ENCODE peak calls at places on chromosomes 11 and 22, in nine cellular contexts. One of them, this sample, is unnamed.

GRCh38 chr11:63945482-63946163 is 6.8 kb downstream of the NAA40 start:
- DNase-seq in SJSA1: peak
- DNase-seq in Right ventricle myocardium superior: peak
- DNase-seq in bronchial epithelial cell: peak
- DNase-seq in activated CD4-positive, alpha-beta T cell treated with anti-CD3 and anti-CD28 coated beads, Interleukin-2, amount 50 U/mL, for 1 hour: peak
- DNase-seq in EL: peak
- DNase-seq in left colon: peak
- DNase-seq in stimulated activated effector memory CD8-positive, alpha-beta T cell treated with anti-CD3 and anti-CD28 coated beads, Interleukin-12 subunit alpha, Interleukin-12 subunit beta, amount 100 ng/mL, for 72 hours: peak
- DNase-seq in spleen: no peak
- DNase-seq in this sample: peak

GRCh38 chr11:117187007-117187406 is 8.5 kb downstream of the SIDT2 start:
- DNase-seq in EL: no peak
- DNase-seq in bronchial epithelial cell: no peak
- DNase-seq in Right ventricle myocardium superior: no peak
- DNase-seq in SJSA1: no peak
- DNase-seq in activated CD4-positive, alpha-beta T cell treated with anti-CD3 and anti-CD28 coated beads, Interleukin-2, amount 50 U/mL, for 1 hour: no peak
- DNase-seq in stimulated activated effector memory CD8-positive, alpha-beta T cell treated with anti-CD3 and anti-CD28 coated beads, Interleukin-12 subunit alpha, Interleukin-12 subunit beta, amount 100 ng/mL, for 72 hours: no peak
- DNase-seq in spleen: no peak
- DNase-seq in left colon: no peak
- DNase-seq in this sample: no peak

GRCh38 chr11:128582496-128583366 is 4.6 kb downstream of the ETS1 start:
- DNase-seq in EL: peak
- DNase-seq in bronchial epithelial cell: peak
- DNase-seq in SJSA1: peak
- DNase-seq in spleen: no peak
- DNase-seq in Right ventricle myocardium superior: peak
- DNase-seq in left colon: no peak
- DNase-seq in activated CD4-positive, alpha-beta T cell treated with anti-CD3 and anti-CD28 coated beads, Interleukin-2, amount 50 U/mL, for 1 hour: no peak
- DNase-seq in stimulated activated effector memory CD8-positive, alpha-beta T cell treated with anti-CD3 and anti-CD28 coated beads, Interleukin-12 subunit alpha, Interleukin-12 subunit beta, amount 100 ng/mL, for 72 hours: no peak
- DNase-seq in this sample: no peak

GRCh38 chr11:117180020-117180419 is 1.5 kb downstream of the SIDT2 start:
- DNase-seq in left colon: no peak
- DNase-seq in spleen: no peak
- DNase-seq in SJSA1: no peak
- DNase-seq in stimulated activated effector memory CD8-positive, alpha-beta T cell treated with anti-CD3 and anti-CD28 coated beads, Interleukin-12 subunit alpha, Interleukin-12 subunit beta, amount 100 ng/mL, for 72 hours: no peak
- DNase-seq in activated CD4-positive, alpha-beta T cell treated with anti-CD3 and anti-CD28 coated beads, Interleukin-2, amount 50 U/mL, for 1 hour: no peak
- DNase-seq in EL: peak
- DNase-seq in Right ventricle myocardium superior: no peak
- DNase-seq in bronchial epithelial cell: no peak
- DNase-seq in this sample: no peak

GRCh38 chr11:43718373-43718772 is 37.8 kb downstream of the HSD17B12 start:
- DNase-seq in spleen: no peak
- DNase-seq in Right ventricle myocardium superior: no peak
- DNase-seq in left colon: no peak
- DNase-seq in stimulated activated effector memory CD8-positive, alpha-beta T cell treated with anti-CD3 and anti-CD28 coated beads, Interleukin-12 subunit alpha, Interleukin-12 subunit beta, amount 100 ng/mL, for 72 hours: no peak
- DNase-seq in activated CD4-positive, alpha-beta T cell treated with anti-CD3 and anti-CD28 coated beads, Interleukin-2, amount 50 U/mL, for 1 hour: no peak
- DNase-seq in bronchial epithelial cell: no peak
- DNase-seq in SJSA1: no peak
- DNase-seq in EL: no peak
- DNase-seq in this sample: no peak

GRCh38 chr11:110097459-110098012 is 4.3 kb downstream of the ZC3H12C start:
- DNase-seq in bronchial epithelial cell: no peak
- DNase-seq in activated CD4-positive, alpha-beta T cell treated with anti-CD3 and anti-CD28 coated beads, Interleukin-2, amount 50 U/mL, for 1 hour: no peak
- DNase-seq in left colon: no peak
- DNase-seq in Right ventricle myocardium superior: no peak
- DNase-seq in stimulated activated effector memory CD8-positive, alpha-beta T cell treated with anti-CD3 and anti-CD28 coated beads, Interleukin-12 subunit alpha, Interleukin-12 subunit beta, amount 100 ng/mL, for 72 hours: no peak
- DNase-seq in EL: peak
- DNase-seq in SJSA1: no peak
- DNase-seq in spleen: no peak
- DNase-seq in this sample: no peak

GRCh38 chr22:27204280-27204679 is 546.9 kb downstream of the MIAT start:
- DNase-seq in bronchial epithelial cell: no peak
- DNase-seq in stimulated activated effector memory CD8-positive, alpha-beta T cell treated with anti-CD3 and anti-CD28 coated beads, Interleukin-12 subunit alpha, Interleukin-12 subunit beta, amount 100 ng/mL, for 72 hours: no peak
- DNase-seq in EL: no peak
- DNase-seq in Right ventricle myocardium superior: no peak
- DNase-seq in left colon: no peak
- DNase-seq in activated CD4-positive, alpha-beta T cell treated with anti-CD3 and anti-CD28 coated beads, Interleukin-2, amount 50 U/mL, for 1 hour: no peak
- DNase-seq in spleen: no peak
- DNase-seq in SJSA1: no peak
- DNase-seq in this sample: no peak

GRCh38 chr11:81444306-81444705 is 1289.4 kb downstream of the FAM181B start:
- DNase-seq in EL: no peak
- DNase-seq in left colon: no peak
- DNase-seq in activated CD4-positive, alpha-beta T cell treated with anti-CD3 and anti-CD28 coated beads, Interleukin-2, amount 50 U/mL, for 1 hour: no peak
- DNase-seq in stimulated activated effector memory CD8-positive, alpha-beta T cell treated with anti-CD3 and anti-CD28 coated beads, Interleukin-12 subunit alpha, Interleukin-12 subunit beta, amount 100 ng/mL, for 72 hours: no peak
- DNase-seq in SJSA1: no peak
- DNase-seq in Right ventricle myocardium superior: no peak
- DNase-seq in bronchial epithelial cell: no peak
- DNase-seq in spleen: no peak
- DNase-seq in this sample: no peak

GRCh38 chr11:103326070-103326794 is 217.0 kb downstream of the DYNC2H1 start:
- DNase-seq in stimulated activated effector memory CD8-positive, alpha-beta T cell treated with anti-CD3 and anti-CD28 coated beads, Interleukin-12 subunit alpha, Interleukin-12 subunit beta, amount 100 ng/mL, for 72 hours: peak
- DNase-seq in Right ventricle myocardium superior: no peak
- DNase-seq in EL: peak
- DNase-seq in left colon: peak
- DNase-seq in bronchial epithelial cell: peak
- DNase-seq in SJSA1: peak
- DNase-seq in spleen: peak
- DNase-seq in activated CD4-positive, alpha-beta T cell treated with anti-CD3 and anti-CD28 coated beads, Interleukin-2, amount 50 U/mL, for 1 hour: no peak
- DNase-seq in this sample: peak